ENCODE peak calls at places on chromosomes 4 and X, in four cellular contexts. One of them, this sample, is unnamed. For H3K36me3, the result is how much of the 10 kb centered on the place peaks cover.

GRCh38 chr4:146059153-146059552 is 116.4 kb upstream of the LSM6 start:
- DNase-seq in astrocyte: no peak
- DNase-seq in adipocyte: no peak
- DNase-seq in SK-N-SH: no peak
- DNase-seq in this sample: no peak

GRCh38 chr4:102344520-102344954 is 745 bp downstream of the SLC39A8 start:
- DNase-seq in astrocyte: peak
- DNase-seq in SK-N-SH: peak
- DNase-seq in adipocyte: peak
- DNase-seq in this sample: peak

GRCh38 chrX:17706676-17707075 is 30.6 kb upstream of the SCML1 start:
- DNase-seq in adipocyte: peak
- DNase-seq in astrocyte: peak
- DNase-seq in SK-N-SH: no peak
- DNase-seq in this sample: no peak

GRCh38 chr4:156251373-156252065 is 297.9 kb upstream of the CTSO start:
- DNase-seq in astrocyte: peak
- DNase-seq in adipocyte: no peak
- DNase-seq in SK-N-SH: no peak
- DNase-seq in this sample: no peak

GRCh38 chr4:76388160-76388908 is 32.6 kb downstream of the CCDC158 start:
- DNase-seq in adipocyte: no peak
- DNase-seq in astrocyte: peak
- DNase-seq in SK-N-SH: no peak
- DNase-seq in this sample: no peak

GRCh38 chrX:68440438-68440837 is 7.1 kb upstream of the OPHN1 start:
- DNase-seq in astrocyte: no peak
- DNase-seq in adipocyte: no peak
- DNase-seq in SK-N-SH: no peak
- DNase-seq in this sample: no peak

GRCh38 chr4:178955614-178956013 is 1513.4 kb upstream of the AGA start:
- DNase-seq in SK-N-SH: no peak
- DNase-seq in adipocyte: no peak
- DNase-seq in astrocyte: no peak
- DNase-seq in this sample: no peak

GRCh38 chr4:10077101-10077491 is 39.5 kb downstream of the WDR1 start:
- DNase-seq in SK-N-SH: no peak
- DNase-seq in adipocyte: no peak
- DNase-seq in astrocyte: no peak
- DNase-seq in this sample: no peak

GRCh38 chr4:75724867-75725724 is 719 bp downstream of the USO1 start:
- DNase-seq in adipocyte: peak
- DNase-seq in SK-N-SH: peak
- DNase-seq in astrocyte: peak
- DNase-seq in this sample: peak

GRCh38 chr4:137283737-137284136 is 248.6 kb downstream of the PCDH18 start:
- DNase-seq in astrocyte: peak
- DNase-seq in SK-N-SH: peak
- DNase-seq in adipocyte: peak
- DNase-seq in this sample: no peak

GRCh38 chr4:79540143-79540542 is 132.1 kb upstream of the GK2 start:
- DNase-seq in SK-N-SH: no peak
- DNase-seq in adipocyte: no peak
- DNase-seq in astrocyte: no peak
- DNase-seq in this sample: no peak

GRCh38 chr4:24753519-24753918 is 41.9 kb upstream of the SOD3 start:
- DNase-seq in astrocyte: no peak
- DNase-seq in SK-N-SH: no peak
- DNase-seq in adipocyte: peak
- DNase-seq in this sample: peak

GRCh38 chr4:48483006-48483776 is at the start of gene SLC10A4:
- DNase-seq in adipocyte: peak
- DNase-seq in astrocyte: no peak
- DNase-seq in SK-N-SH: peak
- DNase-seq in this sample: peak

GRCh38 chrX:153065389-153065788 is 6.9 kb upstream of the PNMA6A start:
- DNase-seq in astrocyte: no peak
- DNase-seq in adipocyte: peak
- DNase-seq in SK-N-SH: no peak
- DNase-seq in this sample: no peak

GRCh38 chr4:6349896-6350295 is 80.2 kb downstream of the WFS1 start:
- DNase-seq in adipocyte: no peak
- DNase-seq in astrocyte: peak
- DNase-seq in SK-N-SH: no peak
- DNase-seq in this sample: no peak

GRCh38 chr4:88008133-88008621 is 742 bp downstream of the PKD2 start:
- DNase-seq in SK-N-SH: peak
- DNase-seq in astrocyte: peak
- DNase-seq in adipocyte: peak
- DNase-seq in this sample: peak

GRCh38 chrX:129655547-129656248 is 942 bp upstream of the APLN start:
- DNase-seq in astrocyte: no peak
- DNase-seq in SK-N-SH: no peak
- DNase-seq in adipocyte: no peak
- DNase-seq in this sample: no peak

GRCh38 chrX:112736310-112736709 is 56.6 kb upstream of the LHFPL1 start:
- DNase-seq in SK-N-SH: no peak
- DNase-seq in adipocyte: no peak
- DNase-seq in astrocyte: no peak
- DNase-seq in this sample: no peak

GRCh38 chr4:118732591-118733330 is 47.6 kb downstream of the METTL14 start:
- DNase-seq in adipocyte: peak
- DNase-seq in astrocyte: peak
- DNase-seq in SK-N-SH: no peak
- DNase-seq in this sample: no peak

GRCh38 chr4:19945979-19946380 is 305.7 kb upstream of the SLIT2 start:
- DNase-seq in SK-N-SH: no peak
- DNase-seq in astrocyte: peak
- DNase-seq in adipocyte: peak
- DNase-seq in this sample: peak

GRCh38 chr4:6272863-6273660 is 3.4 kb downstream of the WFS1 start:
- DNase-seq in SK-N-SH: peak
- DNase-seq in astrocyte: peak
- DNase-seq in adipocyte: peak
- DNase-seq in this sample: peak

GRCh38 chrX:44080083-44080482 is 106.9 kb upstream of the NDP start:
- DNase-seq in adipocyte: no peak
- DNase-seq in astrocyte: no peak
- DNase-seq in SK-N-SH: no peak
- DNase-seq in this sample: no peak

GRCh38 chr4:182643801-182644311 is 273.3 kb downstream of the DCTD start:
- DNase-seq in astrocyte: peak
- DNase-seq in SK-N-SH: no peak
- DNase-seq in adipocyte: peak
- DNase-seq in this sample: peak

GRCh38 chr4:21290562-21290961 is 590.3 kb downstream of the PACRGL start:
- DNase-seq in astrocyte: no peak
- DNase-seq in adipocyte: no peak
- DNase-seq in SK-N-SH: no peak
- DNase-seq in this sample: no peak

GRCh38 chr4:153622093-153622492 is 62.0 kb upstream of the TLR2 start:
- DNase-seq in astrocyte: no peak
- DNase-seq in adipocyte: no peak
- DNase-seq in SK-N-SH: no peak
- DNase-seq in this sample: no peak
- H3K36me3 ChIP-seq in astrocyte: under half
- H3K36me3 ChIP-seq in adipocyte: under half
- H3K36me3 ChIP-seq in SK-N-SH: under half
- H3K36me3 ChIP-seq in this sample: under half

GRCh38 chr4:39303871-39304270 is 62.3 kb downstream of the RFC1 start:
- DNase-seq in SK-N-SH: no peak
- DNase-seq in astrocyte: no peak
- DNase-seq in adipocyte: no peak
- DNase-seq in this sample: no peak

GRCh38 chr4:39312821-39313220 is 53.3 kb downstream of the RFC1 start:
- DNase-seq in SK-N-SH: no peak
- DNase-seq in adipocyte: no peak
- DNase-seq in astrocyte: no peak
- DNase-seq in this sample: no peak

GRCh38 chr4:39304651-39305050 is 61.5 kb downstream of the RFC1 start:
- DNase-seq in adipocyte: no peak
- DNase-seq in astrocyte: peak
- DNase-seq in SK-N-SH: no peak
- DNase-seq in this sample: no peak

GRCh38 chr4:39305902-39306677 is 60.1 kb downstream of the RFC1 start:
- DNase-seq in SK-N-SH: no peak
- DNase-seq in adipocyte: no peak
- DNase-seq in astrocyte: peak
- DNase-seq in this sample: no peak

DNA sequence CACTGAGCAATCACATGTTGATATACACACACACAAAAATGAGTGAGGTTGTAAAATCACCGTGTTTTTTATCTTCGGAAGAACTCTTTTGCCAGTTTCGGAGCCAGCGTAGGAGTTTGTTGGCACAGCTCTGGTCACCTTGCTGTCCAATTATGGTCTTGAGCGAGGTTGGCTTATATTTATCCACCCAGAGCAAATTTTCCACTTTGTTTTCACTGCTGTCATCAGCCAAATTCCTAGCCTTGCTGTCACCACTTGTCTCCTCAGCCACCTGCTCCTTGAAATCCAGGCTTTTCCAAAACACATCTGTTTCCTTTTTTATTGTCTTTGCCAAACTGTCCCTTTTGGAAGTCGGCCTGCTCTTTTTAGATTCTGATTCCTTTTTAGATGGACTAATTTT is 57.6 kb downstream of the RFC1 start:
- DNase-seq in astrocyte: peak
- DNase-seq in adipocyte: no peak
- DNase-seq in SK-N-SH: no peak
- DNase-seq in this sample: no peak
- H3K4me3 ChIP-seq in astrocyte: no peak
- H3K4me3 ChIP-seq in adipocyte: no peak
- H3K4me3 ChIP-seq in SK-N-SH: no peak
- H3K4me3 ChIP-seq in this sample: no peak

GRCh38 chrX:312621-313331 is 5.8 kb downstream of the GTPBP6 start:
- DNase-seq in astrocyte: no peak
- DNase-seq in adipocyte: no peak
- DNase-seq in SK-N-SH: no peak
- DNase-seq in this sample: no peak
- H3K36me3 ChIP-seq in astrocyte: under half
- H3K36me3 ChIP-seq in adipocyte: half or more
- H3K36me3 ChIP-seq in SK-N-SH: half or more
- H3K36me3 ChIP-seq in this sample: under half

GRCh38 chrX:73215263-73215662 is 612 bp upstream of the NAP1L2 start:
- DNase-seq in adipocyte: no peak
- DNase-seq in SK-N-SH: no peak
- DNase-seq in astrocyte: no peak
- DNase-seq in this sample: no peak

GRCh38 chrX:73213734-73214133 is 917 bp downstream of the NAP1L2 start:
- DNase-seq in astrocyte: no peak
- DNase-seq in SK-N-SH: no peak
- DNase-seq in adipocyte: no peak
- DNase-seq in this sample: no peak

GRCh38 chrX:73214366-73215094 is at the start of gene NAP1L2:
- DNase-seq in astrocyte: peak
- DNase-seq in SK-N-SH: no peak
- DNase-seq in adipocyte: peak
- DNase-seq in this sample: peak
- H3K4me3 ChIP-seq in astrocyte: peak
- H3K4me3 ChIP-seq in SK-N-SH: peak
- H3K4me3 ChIP-seq in adipocyte: peak
- H3K4me3 ChIP-seq in this sample: peak

GRCh38 chr4:94221930-94222329 is 14.3 kb downstream of the SMARCAD1 start:
- DNase-seq in astrocyte: no peak
- DNase-seq in adipocyte: no peak
- DNase-seq in SK-N-SH: no peak
- DNase-seq in this sample: no peak
- H3K36me3 ChIP-seq in astrocyte: under half
- H3K36me3 ChIP-seq in adipocyte: under half
- H3K36me3 ChIP-seq in SK-N-SH: half or more
- H3K36me3 ChIP-seq in this sample: under half

GRCh38 chrX:119573222-119573621 is 1.1 kb upstream of the UBE2A start:
- DNase-seq in SK-N-SH: no peak
- DNase-seq in astrocyte: no peak
- DNase-seq in adipocyte: no peak
- DNase-seq in this sample: no peak
- H3K4me3 ChIP-seq in SK-N-SH: peak
- H3K4me3 ChIP-seq in astrocyte: peak
- H3K4me3 ChIP-seq in adipocyte: peak
- H3K4me3 ChIP-seq in this sample: peak

This sample was measured in MG63.